ENCODE peak calls at places on chromosome 17, in seven cellular contexts. J is spleen, L is esophagus squamous epithelium, B is GM12878, N is adrenal gland, Q is sigmoid colon, K is prostate gland. Z is an unnamed sample. For H3K27me3, the result is how much of the 10 kb centered on the place peaks cover.

GRCh38 chr17:41967141-41967920 is 736 bp downstream of the CNP start:
- DNase-seq in J (peak), L (no peak), B (no peak), N (peak), Q (peak), K (no peak), Z (peak)

GRCh38 chr17:63961355-63962207 is 11.1 kb downstream of the SCN4A start:
- DNase-seq in J (no peak), L (no peak), B (no peak), N (peak), Q (peak), K (no peak), Z (peak)

GRCh38 chr17:15263206-15263579 is 1.9 kb downstream of the PMP22 start:
- DNase-seq in J (peak), L (peak), B (no peak), N (peak), Q (peak), K (peak), Z (peak)

GRCh38 chr17:63774141-63774981 is at the start of gene DDX42:
- DNase-seq in J (peak), L (peak), B (no peak), N (peak), Q (peak), K (peak), Z (peak)

GRCh38 chr17:75105269-75106080 is 4.3 kb upstream of the ARMC7 start:
- DNase-seq in J (no peak), L (no peak), B (no peak), N (peak), Q (no peak), K (peak), Z (peak)

GRCh38 chr17:41024702-41025101 is 2.3 kb downstream of the KRTAP1-5 start:
- DNase-seq in J (no peak), L (no peak), B (no peak), N (no peak), Q (no peak), K (no peak), Z (no peak)

GRCh38 chr17:28955408-28955807 is 4.1 kb upstream of the PHF12 start:
- DNase-seq in J (no peak), L (no peak), B (no peak), N (no peak), Q (peak), K (no peak), Z (no peak)

GRCh38 chr17:7816926-7817642 is 16.9 kb upstream of the KDM6B start:
- DNase-seq in J (peak), L (no peak), B (no peak), N (no peak), Q (no peak), K (no peak), Z (no peak)

GRCh38 chr17:41782142-41782541 is 4.4 kb downstream of the JUP start:
- DNase-seq in J (no peak), L (no peak), B (no peak), N (no peak), Q (peak), K (no peak), Z (no peak)

GRCh38 chr17:39094607-39095308 is 56.7 kb downstream of the PLXDC1 start:
- DNase-seq in J (no peak), L (no peak), B (no peak), N (no peak), Q (no peak), K (no peak), Z (no peak)

GRCh38 chr17:72294487-72294893 is 173.7 kb downstream of the SOX9 start:
- DNase-seq in J (no peak), L (no peak), B (no peak), N (no peak), Q (no peak), K (no peak), Z (no peak)

GRCh38 chr17:59437766-59438165 is 106.3 kb downstream of the YPEL2 start:
- DNase-seq in J (no peak), L (no peak), B (peak), N (no peak), Q (no peak), K (no peak), Z (no peak)

GRCh38 chr17:58339775-58340622 is 11.4 kb upstream of the TSPOAP1 start:
- DNase-seq in J (peak), L (no peak), B (no peak), N (no peak), Q (no peak), K (no peak), Z (no peak)

GRCh38 chr17:63834431-63835166 is 7.1 kb upstream of the FTSJ3 start:
- DNase-seq in J (peak), L (no peak), B (no peak), N (peak), Q (peak), K (peak), Z (peak)

GRCh38 chr17:42118545-42118944 is 2.6 kb downstream of the KAT2A start:
- DNase-seq in J (no peak), L (no peak), B (no peak), N (no peak), Q (no peak), K (no peak), Z (peak)

GRCh38 chr17:57899822-57900221 is 50.0 kb upstream of the MRPS23 start:
- DNase-seq in J (peak), L (no peak), B (no peak), N (peak), Q (no peak), K (peak), Z (peak)

GRCh38 chr17:73900516-73900915 is 256.3 kb upstream of the SDK2 start:
- DNase-seq in J (no peak), L (no peak), B (no peak), N (no peak), Q (no peak), K (no peak), Z (no peak)

GRCh38 chr17:74361613-74362391 is at the start of gene BTBD17:
- DNase-seq in J (peak), L (no peak), B (no peak), N (peak), Q (no peak), K (peak), Z (peak)

GRCh38 chr17:72666519-72666874 is 426.0 kb downstream of the SLC39A11 start:
- DNase-seq in J (no peak), L (no peak), B (no peak), N (no peak), Q (no peak), K (no peak), Z (no peak)

GRCh38 chr17:49910094-49910857 is 58.7 kb upstream of the DLX4 start:
- DNase-seq in J (no peak), L (no peak), B (no peak), N (no peak), Q (no peak), K (no peak), Z (peak)

GRCh38 chr17:17313350-17313991 is 10.3 kb downstream of the NT5M start:
- DNase-seq in J (peak), L (no peak), B (no peak), N (peak), Q (peak), K (peak), Z (peak)

GRCh38 chr17:76271669-76272540 is 6.8 kb downstream of the UBALD2 start:
- DNase-seq in J (peak), L (no peak), B (peak), N (no peak), Q (no peak), K (no peak), Z (peak)

GRCh38 chr17:7443499-7444485 is 1.1 kb upstream of the CHRNB1 start:
- DNase-seq in J (no peak), L (no peak), B (no peak), N (no peak), Q (no peak), K (no peak), Z (no peak)

GRCh38 chr17:34979650-34980352 is 511 bp upstream of the LIG3 start:
- DNase-seq in J (no peak), L (no peak), B (no peak), N (no peak), Q (no peak), K (no peak), Z (no peak)

GRCh38 chr17:32441886-32442285 is 2.4 kb upstream of the PSMD11 start:
- DNase-seq in J (no peak), L (no peak), B (no peak), N (no peak), Q (no peak), K (no peak), Z (no peak)

GRCh38 chr17:72342582-72343527 is 222.0 kb downstream of the SOX9 start:
- DNase-seq in J (no peak), L (no peak), B (no peak), N (no peak), Q (no peak), K (no peak), Z (no peak)

GRCh38 chr17:74357466-74357809 is 4.2 kb downstream of the BTBD17 start:
- DNase-seq in J (no peak), L (no peak), B (no peak), N (no peak), Q (no peak), K (no peak), Z (no peak)

GRCh38 chr17:76473541-76473985 is 6.2 kb downstream of the AANAT start:
- DNase-seq in J (no peak), L (no peak), B (no peak), N (no peak), Q (no peak), K (no peak), Z (no peak)

GRCh38 chr17:4948997-4949320 is 629 bp upstream of the PFN1 start:
- DNase-seq in J (peak), L (no peak), B (no peak), N (peak), Q (peak), K (peak), Z (peak)

GRCh38 chr17:78337244-78338109 is 22.4 kb downstream of the SOCS3 start:
- DNase-seq in J (peak), L (no peak), B (peak), N (peak), Q (peak), K (no peak), Z (no peak)

GRCh38 chr17:83067071-83067717 is 12.2 kb upstream of the METRNL start:
- DNase-seq in J (peak), L (no peak), B (no peak), N (peak), Q (peak), K (no peak), Z (peak)

GRCh38 chr17:7589204-7589868 is 558 bp downstream of the SOX15 start:
- DNase-seq in J (peak), L (no peak), B (no peak), N (peak), Q (peak), K (peak), Z (peak)

GRCh38 chr17:66348605-66349165 is 46.3 kb downstream of the PRKCA start:
- DNase-seq in J (no peak), L (no peak), B (no peak), N (no peak), Q (peak), K (peak), Z (peak)

GRCh38 chr17:77807746-77808441 is 150.6 kb upstream of the TNRC6C start:
- DNase-seq in J (no peak), L (no peak), B (no peak), N (no peak), Q (no peak), K (no peak), Z (no peak)

GRCh38 chr17:32732900-32733299 is 144.0 kb downstream of the MYO1D start:
- DNase-seq in J (no peak), L (no peak), B (no peak), N (no peak), Q (no peak), K (no peak), Z (no peak)

GRCh38 chr17:76164331-76164730 is 23.3 kb upstream of the FOXJ1 start:
- DNase-seq in J (no peak), L (no peak), B (no peak), N (no peak), Q (no peak), K (no peak), Z (no peak)

GRCh38 chr17:79990051-79990592 is 45.5 kb downstream of the TBC1D16 start:
- DNase-seq in J (no peak), L (no peak), B (no peak), N (no peak), Q (no peak), K (no peak), Z (peak)

GRCh38 chr17:81329279-81329926 is 34.3 kb upstream of the SLC38A10 start:
- DNase-seq in J (no peak), L (peak), B (no peak), N (peak), Q (peak), K (peak), Z (peak)
- H3K27me3 ChIP-seq in J (under half), L (under half), B (under half), N (under half), Q (under half), K (under half), Z (under half)

GRCh38 chr17:61698244-61698643 is 107.2 kb upstream of the NACA2 start:
- DNase-seq in J (no peak), L (no peak), B (no peak), N (no peak), Q (no peak), K (no peak), Z (no peak)
- TF ChIP-seq POLR2A in J (no peak), L (no peak), B (no peak), N (no peak), Q (no peak), K (no peak), Z (no peak)

DNA sequence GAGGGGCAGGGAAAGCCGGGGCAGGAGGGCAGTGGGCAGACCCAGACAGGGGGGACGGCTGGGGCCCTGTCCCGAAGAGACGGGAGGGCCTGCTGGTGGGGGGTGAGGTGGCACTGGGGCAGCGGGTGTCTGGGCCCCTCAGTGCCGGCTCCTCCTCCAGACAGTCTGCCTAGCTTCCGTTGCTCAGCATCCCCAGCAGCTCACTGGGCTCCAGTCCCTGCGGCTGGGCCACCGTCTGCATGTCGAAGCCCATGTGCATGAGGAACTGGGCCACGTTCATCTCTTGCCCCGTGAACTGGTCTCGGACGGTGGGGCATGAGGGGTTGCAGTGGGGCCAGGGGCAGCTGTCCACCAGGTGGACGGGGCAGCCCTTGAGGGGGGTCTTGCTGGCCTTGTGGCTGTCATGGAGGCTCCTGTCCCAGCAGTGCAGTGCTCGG is 5.8 kb upstream of the MYADML2 start:
- DNase-seq in J (no peak), L (no peak), B (no peak), N (no peak), Q (no peak), K (no peak), Z (no peak)
- H3K27me3 ChIP-seq in J (under half), L (under half), B (under half), N (under half), Q (under half), K (under half), Z (under half)

DNA sequence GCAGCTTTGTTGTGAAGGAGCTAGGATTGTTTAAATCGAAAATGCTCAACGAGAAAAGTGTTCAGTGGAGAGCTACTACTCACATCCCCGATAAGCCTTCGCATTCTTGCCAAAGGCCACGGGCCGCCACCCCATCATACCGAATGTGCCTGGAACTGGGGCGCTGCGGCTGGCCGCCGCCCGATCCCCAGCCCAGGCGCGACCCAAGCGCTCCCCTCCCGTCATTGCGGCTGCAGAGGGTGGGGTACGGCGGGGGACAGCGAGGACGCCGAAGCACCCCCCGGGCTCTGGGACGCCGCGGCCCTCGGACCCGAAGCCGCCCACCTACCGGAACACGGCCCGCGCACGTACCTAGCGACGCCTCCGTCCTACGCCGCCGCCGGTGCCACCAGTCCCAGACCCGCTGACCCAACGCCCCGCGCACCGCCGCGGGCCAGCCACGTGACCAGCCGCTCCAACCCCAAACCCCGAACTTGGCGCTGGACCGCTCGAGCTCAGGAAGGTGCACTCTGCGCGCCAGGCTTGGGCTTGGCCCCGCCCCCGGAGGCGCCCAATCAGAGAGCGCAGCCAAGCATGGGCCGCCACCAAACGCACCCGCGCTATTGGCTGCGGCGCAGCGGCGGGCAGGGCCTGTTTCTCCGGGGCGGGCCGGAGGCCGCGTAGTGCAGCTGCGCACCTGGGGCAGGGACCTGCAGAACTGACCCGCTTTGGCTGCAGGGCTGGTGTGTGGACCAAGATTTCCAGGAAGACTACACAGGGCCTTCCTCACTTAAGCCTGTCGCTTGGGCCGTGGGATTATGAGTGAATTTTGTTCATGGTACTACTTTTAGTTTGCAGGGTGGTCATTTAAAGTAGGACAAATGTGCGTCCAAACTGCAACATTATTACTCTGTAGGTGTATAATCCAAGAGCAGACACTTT is at the start of gene SHMT1:
- DNase-seq in J (peak), L (peak), B (peak), N (peak), Q (peak), K (peak), Z (peak)
- TF ChIP-seq POLR2A in J (no peak), L (peak), B (peak), N (no peak), Q (no peak), K (peak), Z (peak)